ENCODE peak calls at places on chromosome 1, in four cellular contexts. J is right atrium auricular region, V is brain microvascular endothelial cell, D is lung. E is an unnamed sample. For H3K27me3, the result is how much of the 10 kb centered on the place peaks cover.

GRCh38 chr1:233294991-233295774 is at the start of gene PCNX2:
- DNase-seq in J (no peak), V (peak), D (peak), E (peak)

GRCh38 chr1:56424744-56425493 is 154.4 kb downstream of the PLPP3 start:
- DNase-seq in J (peak), V (peak), D (peak), E (peak)

GRCh38 chr1:100955322-100955721 is 59.4 kb downstream of the SLC30A7 start:
- DNase-seq in J (no peak), V (no peak), D (no peak), E (no peak)

GRCh38 chr1:181397841-181398240 is 85.5 kb upstream of the CACNA1E start:
- DNase-seq in J (no peak), V (no peak), D (no peak), E (no peak)

GRCh38 chr1:201302168-201302896 is 19.0 kb downstream of the PKP1 start:
- DNase-seq in J (no peak), V (no peak), D (no peak), E (no peak)

GRCh38 chr1:221605569-221605968 is 136.3 kb downstream of the DUSP10 start:
- DNase-seq in J (no peak), V (no peak), D (no peak), E (no peak)

GRCh38 chr1:53557830-53558784 is 98.9 kb downstream of the DMRTB1 start:
- DNase-seq in J (no peak), V (no peak), D (no peak), E (no peak)

GRCh38 chr1:152026895-152027294 is 9.9 kb downstream of the S100A11 start:
- DNase-seq in J (no peak), V (peak), D (no peak), E (no peak)

GRCh38 chr1:41425369-41425768 is 59.1 kb downstream of the EDN2 start:
- DNase-seq in J (no peak), V (no peak), D (no peak), E (no peak)

GRCh38 chr1:41560496-41560895 is 76.0 kb upstream of the EDN2 start:
- DNase-seq in J (no peak), V (no peak), D (no peak), E (no peak)

GRCh38 chr1:237282266-237282783 is 240.3 kb downstream of the RYR2 start:
- DNase-seq in J (no peak), V (no peak), D (no peak), E (no peak)

GRCh38 chr1:186409091-186409490 is 33.5 kb downstream of the ODR4 start:
- DNase-seq in J (no peak), V (no peak), D (no peak), E (no peak)

GRCh38 chr1:85936470-85936869 is 220.1 kb downstream of the COL24A1 start:
- DNase-seq in J (no peak), V (no peak), D (no peak), E (no peak)

GRCh38 chr1:211356723-211357418 is 30.2 kb downstream of the TRAF5 start:
- DNase-seq in J (no peak), V (peak), D (no peak), E (no peak)

GRCh38 chr1:11888877-11889208 is 30.1 kb upstream of the NPPB start:
- DNase-seq in J (no peak), V (no peak), D (no peak), E (no peak)

GRCh38 chr1:232542633-232543032 is 87.3 kb downstream of the SIPA1L2 start:
- DNase-seq in J (no peak), V (no peak), D (no peak), E (no peak)

GRCh38 chr1:155192346-155193274 is 15.1 kb downstream of the THBS3 start:
- DNase-seq in J (no peak), V (no peak), D (peak), E (no peak)

GRCh38 chr1:215719569-215719968 is 152.5 kb downstream of the KCTD3 start:
- DNase-seq in J (no peak), V (no peak), D (no peak), E (no peak)

GRCh38 chr1:231973840-231974239 is 347.2 kb downstream of the DISC1 start:
- DNase-seq in J (no peak), V (no peak), D (no peak), E (no peak)

GRCh38 chr1:111743679-111744101 is 4.5 kb upstream of the INKA2 start:
- DNase-seq in J (no peak), V (peak), D (no peak), E (no peak)

GRCh38 chr1:200030791-200031190 is 3.3 kb downstream of the NR5A2 start:
- DNase-seq in J (no peak), V (no peak), D (no peak), E (no peak)

GRCh38 chr1:1614204-1614953 is 921 bp upstream of the MIB2 start:
- DNase-seq in J (peak), V (peak), D (peak), E (no peak)

GRCh38 chr1:1889847-1890505 is 911 bp downstream of the GNB1 start:
- DNase-seq in J (no peak), V (peak), D (peak), E (no peak)

GRCh38 chr1:29607236-29607635 is 370.9 kb downstream of the PTPRU start:
- DNase-seq in J (no peak), V (no peak), D (no peak), E (no peak)

GRCh38 chr1:91610829-91611228 is 110.2 kb downstream of the CDC7 start:
- DNase-seq in J (no peak), V (no peak), D (no peak), E (no peak)

GRCh38 chr1:155499953-155500621 is 62.5 kb downstream of the ASH1L start:
- DNase-seq in J (no peak), V (no peak), D (no peak), E (no peak)

GRCh38 chr1:195096051-195096521 is 1512.2 kb downstream of the KCNT2 start:
- DNase-seq in J (no peak), V (no peak), D (no peak), E (no peak)

GRCh38 chr1:39478536-39478935 is 12.9 kb upstream of the BMP8A start:
- DNase-seq in J (no peak), V (no peak), D (no peak), E (no peak)

GRCh38 chr1:31228986-31229385 is 10.7 kb downstream of the NKAIN1 start:
- DNase-seq in J (no peak), V (no peak), D (no peak), E (no peak)
- H3K4me3 ChIP-seq in J (no peak), V (no peak), D (no peak), E (no peak)

GRCh38 chr1:248696775-248697174 is 5.8 kb downstream of the OR14I1 start:
- DNase-seq in J (no peak), V (no peak), D (no peak), E (no peak)

GRCh38 chr1:248696261-248696660 is 6.3 kb downstream of the OR14I1 start:
- DNase-seq in J (no peak), V (no peak), D (no peak), E (no peak)

GRCh38 chr1:248699099-248699498 is 3.5 kb downstream of the OR14I1 start:
- DNase-seq in J (no peak), V (no peak), D (no peak), E (no peak)

GRCh38 chr1:248695451-248696132 is 7.0 kb downstream of the OR14I1 start:
- DNase-seq in J (no peak), V (peak), D (no peak), E (no peak)

DNA sequence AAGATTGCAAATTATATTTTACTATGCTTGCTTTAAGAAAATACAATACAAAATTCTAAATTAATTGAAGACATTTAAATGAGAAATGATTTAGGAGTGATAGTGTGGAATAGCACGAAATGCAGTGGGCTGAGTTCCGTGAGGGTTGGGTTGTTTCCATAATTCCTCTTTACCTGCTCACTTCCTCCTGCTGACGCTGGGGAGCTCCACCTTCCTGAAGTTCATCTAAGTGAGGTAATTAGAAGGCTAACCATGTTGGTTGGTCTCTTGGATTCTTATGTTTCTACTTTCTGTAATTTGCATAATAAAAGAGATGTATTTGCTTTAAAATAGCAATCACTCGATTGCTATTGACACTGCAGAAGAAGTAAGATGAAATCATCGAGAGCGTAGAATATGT is 4.7 kb downstream of the OR14I1 start:
- DNase-seq in J (no peak), V (no peak), D (no peak), E (no peak)
- TF ChIP-seq CTCF in J (no peak), V (no peak), D (no peak), E (no peak)

DNA sequence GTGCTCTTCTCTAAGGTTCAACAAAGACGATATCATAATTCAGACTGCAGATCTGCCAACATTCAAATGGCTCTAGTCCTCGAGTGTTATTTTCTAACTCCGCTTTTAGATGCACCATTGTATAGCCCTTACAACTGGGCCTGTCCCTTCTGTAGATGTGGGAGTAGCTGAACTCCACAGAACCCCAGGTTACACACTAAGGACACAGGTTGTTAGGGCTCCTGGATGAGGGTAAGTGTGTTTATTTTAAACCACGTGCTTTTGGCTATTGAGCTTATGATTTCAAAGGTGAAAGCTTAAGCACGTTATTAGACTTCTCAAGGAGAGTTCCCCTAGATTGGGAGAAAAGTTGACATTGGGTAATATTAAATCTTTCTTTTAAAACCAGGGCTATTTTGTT is 64.7 kb downstream of the MPZL1 start:
- DNase-seq in J (no peak), V (no peak), D (no peak), E (no peak)
- H3K27me3 ChIP-seq in J (under half), V (under half), D (under half), E (under half)

GRCh38 chr1:173871091-173871490 is 2.9 kb downstream of the ZBTB37 start:
- DNase-seq in J (no peak), V (no peak), D (no peak), E (no peak)
- H3K4me3 ChIP-seq in J (no peak), V (no peak), D (no peak), E (no peak)

DNA sequence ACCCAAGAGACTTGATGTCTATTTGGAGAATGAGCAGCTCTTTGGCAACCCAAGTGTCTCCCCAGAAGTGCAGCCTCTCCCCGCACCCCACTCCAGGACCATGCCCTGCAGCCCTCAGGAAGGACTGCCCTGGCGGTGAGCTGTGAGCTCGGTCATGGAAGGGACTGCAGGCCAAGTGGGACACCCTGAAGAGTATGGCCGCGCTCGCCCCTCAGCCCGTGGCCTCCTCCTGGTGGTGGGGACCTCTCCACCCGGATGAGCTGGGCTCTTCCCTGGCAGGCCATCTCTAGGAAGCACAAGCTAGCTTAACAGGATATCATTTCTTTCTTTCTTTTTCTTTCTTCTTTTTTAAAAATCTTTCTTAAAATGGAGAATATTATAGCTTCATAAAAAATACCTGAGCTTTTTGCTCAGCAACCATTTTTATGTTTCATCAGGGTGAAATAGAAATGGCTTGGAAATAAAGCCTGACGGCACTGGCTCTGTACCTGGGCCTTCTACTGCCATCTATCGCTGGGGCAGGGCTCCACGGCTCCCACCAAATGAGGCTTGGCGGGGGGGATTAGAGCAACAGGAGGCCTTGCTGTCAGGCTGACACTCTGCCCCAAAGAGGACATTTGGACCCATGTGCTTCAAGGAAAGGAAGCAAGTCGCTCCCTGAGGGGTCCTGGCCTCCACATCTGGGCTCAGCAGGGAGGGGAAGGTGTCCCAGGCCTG is 296.2 kb upstream of the VAMP3 start:
- DNase-seq in J (no peak), V (no peak), D (no peak), E (no peak)
- TF ChIP-seq CTCF in J (no peak), V (peak), D (no peak), E (no peak)

GRCh38 chr1:46760558-46761166 is 38.2 kb upstream of the CYP4B1 start:
- DNase-seq in J (no peak), V (no peak), D (no peak), E (no peak)

GRCh38 chr1:46761740-46762139 is 37.1 kb upstream of the CYP4B1 start:
- DNase-seq in J (no peak), V (no peak), D (no peak), E (no peak)

GRCh38 chr1:46767649-46768282 is 31.1 kb upstream of the CYP4B1 start:
- DNase-seq in J (peak), V (no peak), D (peak), E (no peak)

GRCh38 chr1:46768445-46768844 is 30.4 kb upstream of the CYP4B1 start:
- DNase-seq in J (no peak), V (no peak), D (no peak), E (no peak)

GRCh38 chr1:46764406-46764805 is 34.4 kb upstream of the CYP4B1 start:
- DNase-seq in J (peak), V (no peak), D (no peak), E (no peak)
- H3K27me3 ChIP-seq in J (under half), V (under half), D (under half), E (under half)

GRCh38 chr1:162087574-162087973 is 18.1 kb downstream of the NOS1AP start:
- DNase-seq in J (no peak), V (no peak), D (no peak), E (no peak)
- H3K4me3 ChIP-seq in J (no peak), V (no peak), D (no peak), E (no peak)

GRCh38 chr1:15033264-15033663 is 120.3 kb upstream of the TMEM51 start:
- DNase-seq in J (no peak), V (peak), D (no peak), E (no peak)
- TF ChIP-seq CTCF in J (no peak), V (peak), D (no peak), E (peak)

E was measured in kidney epithelial cell.